ENCODE peak calls at places on chromosomes 6 and 20, in seven cellular contexts. One of them, this sample, is unnamed.

GRCh38 chr6:34243901-34244884 is 4.6 kb downstream of the SMIM29 start:
- DNase-seq in ascending aorta: peak
- DNase-seq in GM12865: no peak
- DNase-seq in stomach: peak
- DNase-seq in cardiac fibroblast: peak
- DNase-seq in brain microvascular endothelial cell: peak
- DNase-seq in dorsolateral prefrontal cortex: no peak
- DNase-seq in this sample: peak

GRCh38 chr6:129890164-129890563 is 29.0 kb upstream of the TMEM244 start:
- DNase-seq in brain microvascular endothelial cell: peak
- DNase-seq in stomach: no peak
- DNase-seq in GM12865: peak
- DNase-seq in dorsolateral prefrontal cortex: no peak
- DNase-seq in cardiac fibroblast: no peak
- DNase-seq in ascending aorta: no peak
- DNase-seq in this sample: no peak

GRCh38 chr6:170131351-170131750 is 159.5 kb downstream of the DLL1 start:
- DNase-seq in ascending aorta: peak
- DNase-seq in dorsolateral prefrontal cortex: no peak
- DNase-seq in GM12865: no peak
- DNase-seq in cardiac fibroblast: no peak
- DNase-seq in stomach: peak
- DNase-seq in brain microvascular endothelial cell: no peak
- DNase-seq in this sample: peak

GRCh38 chr6:137203256-137203655 is 15.9 kb downstream of the IFNGR1 start:
- DNase-seq in cardiac fibroblast: no peak
- DNase-seq in brain microvascular endothelial cell: no peak
- DNase-seq in stomach: no peak
- DNase-seq in ascending aorta: no peak
- DNase-seq in GM12865: no peak
- DNase-seq in dorsolateral prefrontal cortex: no peak
- DNase-seq in this sample: no peak

GRCh38 chr20:50048420-50049166 is 64.4 kb downstream of the UBE2V1 start:
- DNase-seq in dorsolateral prefrontal cortex: peak
- DNase-seq in ascending aorta: peak
- DNase-seq in stomach: no peak
- DNase-seq in GM12865: no peak
- DNase-seq in brain microvascular endothelial cell: no peak
- DNase-seq in cardiac fibroblast: peak
- DNase-seq in this sample: peak

GRCh38 chr20:43752051-43752360 is 25.2 kb upstream of the GTSF1L start:
- DNase-seq in GM12865: no peak
- DNase-seq in stomach: no peak
- DNase-seq in brain microvascular endothelial cell: no peak
- DNase-seq in cardiac fibroblast: no peak
- DNase-seq in ascending aorta: no peak
- DNase-seq in dorsolateral prefrontal cortex: no peak
- DNase-seq in this sample: no peak

GRCh38 chr6:163738725-163739124 is 324.2 kb downstream of the QKI start:
- DNase-seq in stomach: no peak
- DNase-seq in dorsolateral prefrontal cortex: no peak
- DNase-seq in brain microvascular endothelial cell: no peak
- DNase-seq in ascending aorta: no peak
- DNase-seq in GM12865: peak
- DNase-seq in cardiac fibroblast: no peak
- DNase-seq in this sample: no peak

GRCh38 chr6:52285174-52286068 is 879 bp upstream of the MCM3 start:
- DNase-seq in cardiac fibroblast: peak
- DNase-seq in stomach: no peak
- DNase-seq in dorsolateral prefrontal cortex: no peak
- DNase-seq in GM12865: peak
- DNase-seq in brain microvascular endothelial cell: no peak
- DNase-seq in ascending aorta: no peak
- DNase-seq in this sample: no peak

GRCh38 chr6:22350109-22350508 is 53.3 kb upstream of the PRL start:
- DNase-seq in dorsolateral prefrontal cortex: no peak
- DNase-seq in brain microvascular endothelial cell: no peak
- DNase-seq in stomach: no peak
- DNase-seq in GM12865: no peak
- DNase-seq in ascending aorta: no peak
- DNase-seq in cardiac fibroblast: no peak
- DNase-seq in this sample: no peak

GRCh38 chr6:97963148-97963680 is 680.2 kb upstream of the MMS22L start:
- DNase-seq in GM12865: no peak
- DNase-seq in brain microvascular endothelial cell: no peak
- DNase-seq in ascending aorta: no peak
- DNase-seq in dorsolateral prefrontal cortex: no peak
- DNase-seq in stomach: no peak
- DNase-seq in cardiac fibroblast: peak
- DNase-seq in this sample: no peak

GRCh38 chr20:41249371-41249770 is 68.2 kb downstream of the ZHX3 start:
- DNase-seq in brain microvascular endothelial cell: peak
- DNase-seq in cardiac fibroblast: peak
- DNase-seq in GM12865: peak
- DNase-seq in ascending aorta: peak
- DNase-seq in stomach: no peak
- DNase-seq in dorsolateral prefrontal cortex: peak
- DNase-seq in this sample: peak

GRCh38 chr6:36874016-36874442 is 574 bp downstream of the PPIL1 start:
- DNase-seq in dorsolateral prefrontal cortex: no peak
- DNase-seq in cardiac fibroblast: peak
- DNase-seq in brain microvascular endothelial cell: no peak
- DNase-seq in stomach: no peak
- DNase-seq in ascending aorta: no peak
- DNase-seq in GM12865: no peak
- DNase-seq in this sample: no peak

GRCh38 chr20:51431321-51431720 is 111.2 kb downstream of the NFATC2 start:
- DNase-seq in brain microvascular endothelial cell: no peak
- DNase-seq in cardiac fibroblast: no peak
- DNase-seq in dorsolateral prefrontal cortex: no peak
- DNase-seq in ascending aorta: no peak
- DNase-seq in stomach: no peak
- DNase-seq in GM12865: no peak
- DNase-seq in this sample: no peak

GRCh38 chr20:63125893-63126601 is 89.9 kb downstream of the YTHDF1 start:
- DNase-seq in dorsolateral prefrontal cortex: peak
- DNase-seq in stomach: no peak
- DNase-seq in brain microvascular endothelial cell: no peak
- DNase-seq in ascending aorta: peak
- DNase-seq in cardiac fibroblast: no peak
- DNase-seq in GM12865: no peak
- DNase-seq in this sample: no peak

GRCh38 chr6:63347599-63347998 is 27.8 kb upstream of the LGSN start:
- DNase-seq in GM12865: peak
- DNase-seq in cardiac fibroblast: peak
- DNase-seq in stomach: no peak
- DNase-seq in ascending aorta: no peak
- DNase-seq in brain microvascular endothelial cell: peak
- DNase-seq in dorsolateral prefrontal cortex: no peak
- DNase-seq in this sample: no peak

GRCh38 chr20:24027229-24027628 is 38.6 kb upstream of the GGTLC1 start:
- DNase-seq in ascending aorta: peak
- DNase-seq in brain microvascular endothelial cell: peak
- DNase-seq in GM12865: peak
- DNase-seq in stomach: peak
- DNase-seq in cardiac fibroblast: peak
- DNase-seq in dorsolateral prefrontal cortex: no peak
- DNase-seq in this sample: peak

GRCh38 chr6:34063641-34064040 is 82.2 kb downstream of the GRM4 start:
- DNase-seq in brain microvascular endothelial cell: no peak
- DNase-seq in ascending aorta: no peak
- DNase-seq in dorsolateral prefrontal cortex: no peak
- DNase-seq in GM12865: no peak
- DNase-seq in cardiac fibroblast: peak
- DNase-seq in stomach: no peak
- DNase-seq in this sample: no peak

GRCh38 chr20:33415948-33416347 is 14.6 kb upstream of the CDK5RAP1 start:
- DNase-seq in ascending aorta: peak
- DNase-seq in brain microvascular endothelial cell: no peak
- DNase-seq in cardiac fibroblast: peak
- DNase-seq in dorsolateral prefrontal cortex: no peak
- DNase-seq in GM12865: peak
- DNase-seq in stomach: peak
- DNase-seq in this sample: peak

GRCh38 chr6:53014034-53014433 is 18.9 kb upstream of the GSTA4 start:
- DNase-seq in GM12865: no peak
- DNase-seq in brain microvascular endothelial cell: no peak
- DNase-seq in stomach: no peak
- DNase-seq in cardiac fibroblast: peak
- DNase-seq in ascending aorta: no peak
- DNase-seq in dorsolateral prefrontal cortex: no peak
- DNase-seq in this sample: no peak

GRCh38 chr6:34887753-34888440 is at the start of gene TAF11:
- DNase-seq in brain microvascular endothelial cell: peak
- DNase-seq in stomach: peak
- DNase-seq in ascending aorta: peak
- DNase-seq in dorsolateral prefrontal cortex: peak
- DNase-seq in GM12865: peak
- DNase-seq in cardiac fibroblast: peak
- DNase-seq in this sample: peak

GRCh38 chr6:148803979-148804378 is 57.1 kb downstream of the UST start:
- DNase-seq in GM12865: no peak
- DNase-seq in ascending aorta: no peak
- DNase-seq in cardiac fibroblast: no peak
- DNase-seq in dorsolateral prefrontal cortex: no peak
- DNase-seq in stomach: no peak
- DNase-seq in brain microvascular endothelial cell: peak
- DNase-seq in this sample: no peak

GRCh38 chr6:52512199-52512598 is 64.7 kb downstream of the TRAM2 start:
- DNase-seq in ascending aorta: peak
- DNase-seq in cardiac fibroblast: peak
- DNase-seq in stomach: no peak
- DNase-seq in dorsolateral prefrontal cortex: no peak
- DNase-seq in brain microvascular endothelial cell: peak
- DNase-seq in GM12865: no peak
- DNase-seq in this sample: peak

GRCh38 chr6:30556714-30556963 is 350 bp upstream of the GNL1 start:
- DNase-seq in stomach: peak
- DNase-seq in dorsolateral prefrontal cortex: no peak
- DNase-seq in GM12865: peak
- DNase-seq in cardiac fibroblast: no peak
- DNase-seq in brain microvascular endothelial cell: no peak
- DNase-seq in ascending aorta: peak
- DNase-seq in this sample: peak

GRCh38 chr6:41937881-41938574 is 3.6 kb downstream of the CCND3 start:
- DNase-seq in brain microvascular endothelial cell: no peak
- DNase-seq in GM12865: no peak
- DNase-seq in stomach: no peak
- DNase-seq in cardiac fibroblast: peak
- DNase-seq in dorsolateral prefrontal cortex: no peak
- DNase-seq in ascending aorta: no peak
- DNase-seq in this sample: no peak

GRCh38 chr20:19952392-19952791 is 64.8 kb upstream of the NAA20 start:
- DNase-seq in ascending aorta: no peak
- DNase-seq in stomach: no peak
- DNase-seq in GM12865: peak
- DNase-seq in dorsolateral prefrontal cortex: no peak
- DNase-seq in brain microvascular endothelial cell: no peak
- DNase-seq in cardiac fibroblast: no peak
- DNase-seq in this sample: no peak

DNA sequence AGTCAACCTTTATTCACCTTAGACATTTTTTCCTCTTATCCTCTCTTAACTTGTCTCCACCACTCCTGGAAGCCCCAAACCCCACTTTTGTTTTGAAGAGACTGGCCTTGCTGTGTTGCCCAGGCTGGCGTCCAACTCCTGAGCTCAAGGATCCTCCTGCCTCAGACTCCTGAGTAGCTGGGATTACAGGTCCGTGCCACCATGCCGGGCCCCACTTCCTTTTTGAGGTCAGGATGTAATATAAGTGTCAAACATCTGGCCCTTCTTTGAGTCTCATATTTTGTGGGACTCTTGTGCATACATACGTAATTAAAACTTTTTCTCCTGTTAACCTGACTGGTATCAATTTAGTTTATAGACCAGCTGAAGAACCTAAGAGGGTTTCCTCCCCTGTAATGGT is 1.4 kb upstream of the CDK19 start:
- DNase-seq in cardiac fibroblast: no peak
- DNase-seq in ascending aorta: no peak
- DNase-seq in GM12865: peak
- DNase-seq in stomach: no peak
- DNase-seq in dorsolateral prefrontal cortex: no peak
- DNase-seq in brain microvascular endothelial cell: no peak
- DNase-seq in this sample: no peak
- H3K4me3 ChIP-seq in cardiac fibroblast: no peak
- H3K4me3 ChIP-seq in ascending aorta: no peak
- H3K4me3 ChIP-seq in GM12865: peak
- H3K4me3 ChIP-seq in stomach: no peak
- H3K4me3 ChIP-seq in dorsolateral prefrontal cortex: no peak
- H3K4me3 ChIP-seq in brain microvascular endothelial cell: no peak
- H3K4me3 ChIP-seq in this sample: peak

GRCh38 chr6:33018904-33019303 is 9.5 kb upstream of the HLA-DOA start:
- DNase-seq in ascending aorta: peak
- DNase-seq in cardiac fibroblast: peak
- DNase-seq in brain microvascular endothelial cell: peak
- DNase-seq in GM12865: peak
- DNase-seq in dorsolateral prefrontal cortex: no peak
- DNase-seq in stomach: peak
- DNase-seq in this sample: peak
- H3K4me3 ChIP-seq in ascending aorta: peak
- H3K4me3 ChIP-seq in cardiac fibroblast: peak
- H3K4me3 ChIP-seq in brain microvascular endothelial cell: no peak
- H3K4me3 ChIP-seq in GM12865: peak
- H3K4me3 ChIP-seq in dorsolateral prefrontal cortex: no peak
- H3K4me3 ChIP-seq in stomach: peak
- H3K4me3 ChIP-seq in this sample: no peak

GRCh38 chr20:57265649-57266250 is 691 bp downstream of the BMP7 start:
- DNase-seq in dorsolateral prefrontal cortex: peak
- DNase-seq in cardiac fibroblast: no peak
- DNase-seq in brain microvascular endothelial cell: no peak
- DNase-seq in ascending aorta: no peak
- DNase-seq in stomach: no peak
- DNase-seq in GM12865: no peak
- DNase-seq in this sample: no peak
- H3K4me3 ChIP-seq in dorsolateral prefrontal cortex: peak
- H3K4me3 ChIP-seq in cardiac fibroblast: no peak
- H3K4me3 ChIP-seq in brain microvascular endothelial cell: no peak
- H3K4me3 ChIP-seq in ascending aorta: peak
- H3K4me3 ChIP-seq in stomach: peak
- H3K4me3 ChIP-seq in GM12865: no peak
- H3K4me3 ChIP-seq in this sample: peak

GRCh38 chr20:2470051-2470431 is 548 bp downstream of the SNRPB start:
- DNase-seq in brain microvascular endothelial cell: peak
- DNase-seq in cardiac fibroblast: peak
- DNase-seq in stomach: no peak
- DNase-seq in dorsolateral prefrontal cortex: peak
- DNase-seq in ascending aorta: peak
- DNase-seq in GM12865: peak
- DNase-seq in this sample: peak

GRCh38 chr20:2470432-2471193 is at the start of gene SNRPB:
- DNase-seq in dorsolateral prefrontal cortex: peak
- DNase-seq in brain microvascular endothelial cell: peak
- DNase-seq in cardiac fibroblast: peak
- DNase-seq in ascending aorta: peak
- DNase-seq in GM12865: peak
- DNase-seq in stomach: peak
- DNase-seq in this sample: peak

GRCh38 chr20:2465100-2465499 is 5.5 kb downstream of the SNRPB start:
- DNase-seq in GM12865: no peak
- DNase-seq in cardiac fibroblast: no peak
- DNase-seq in dorsolateral prefrontal cortex: no peak
- DNase-seq in ascending aorta: no peak
- DNase-seq in brain microvascular endothelial cell: no peak
- DNase-seq in stomach: no peak
- DNase-seq in this sample: no peak

GRCh38 chr20:2468581-2469407 is 1.8 kb downstream of the SNRPB start:
- DNase-seq in cardiac fibroblast: no peak
- DNase-seq in dorsolateral prefrontal cortex: no peak
- DNase-seq in brain microvascular endothelial cell: no peak
- DNase-seq in stomach: no peak
- DNase-seq in ascending aorta: no peak
- DNase-seq in GM12865: peak
- DNase-seq in this sample: no peak

GRCh38 chr20:2467412-2467811 is 3.2 kb downstream of the SNRPB start:
- DNase-seq in ascending aorta: no peak
- DNase-seq in brain microvascular endothelial cell: no peak
- DNase-seq in GM12865: no peak
- DNase-seq in dorsolateral prefrontal cortex: no peak
- DNase-seq in stomach: no peak
- DNase-seq in cardiac fibroblast: no peak
- DNase-seq in this sample: no peak
- H3K4me3 ChIP-seq in ascending aorta: no peak
- H3K4me3 ChIP-seq in brain microvascular endothelial cell: no peak
- H3K4me3 ChIP-seq in GM12865: no peak
- H3K4me3 ChIP-seq in dorsolateral prefrontal cortex: no peak
- H3K4me3 ChIP-seq in stomach: no peak
- H3K4me3 ChIP-seq in cardiac fibroblast: no peak
- H3K4me3 ChIP-seq in this sample: no peak

This sample was measured in testis.